ENCODE peak calls at places on chromosomes 16 and 17, in five cellular contexts. One of them, this sample, is unnamed.

GRCh38 chr16:89144681-89145080 is 26.9 kb upstream of the CDH15 start:
- DNase-seq in kidney epithelial cell: no peak
- DNase-seq in MCF 10A: no peak
- DNase-seq in neural crest cell: no peak
- DNase-seq in CD8-positive, alpha-beta T cell: no peak
- DNase-seq in this sample: no peak

GRCh38 chr17:69492410-69493071 is 78.0 kb downstream of the MAP2K6 start:
- DNase-seq in kidney epithelial cell: peak
- DNase-seq in MCF 10A: peak
- DNase-seq in neural crest cell: no peak
- DNase-seq in CD8-positive, alpha-beta T cell: no peak
- DNase-seq in this sample: no peak

GRCh38 chr16:19907161-19907992 is 22.7 kb upstream of the GPRC5B start:
- DNase-seq in kidney epithelial cell: no peak
- DNase-seq in MCF 10A: peak
- DNase-seq in neural crest cell: peak
- DNase-seq in CD8-positive, alpha-beta T cell: peak
- DNase-seq in this sample: peak

GRCh38 chr16:49754495-49755290 is 101.2 kb downstream of the ZNF423 start:
- DNase-seq in kidney epithelial cell: peak
- DNase-seq in MCF 10A: peak
- DNase-seq in neural crest cell: no peak
- DNase-seq in CD8-positive, alpha-beta T cell: no peak
- DNase-seq in this sample: no peak

GRCh38 chr17:37089998-37090397 is 141.2 kb downstream of the AATF start:
- DNase-seq in kidney epithelial cell: no peak
- DNase-seq in MCF 10A: no peak
- DNase-seq in neural crest cell: no peak
- DNase-seq in CD8-positive, alpha-beta T cell: peak
- DNase-seq in this sample: peak

GRCh38 chr17:8753976-8754440 is 4.3 kb downstream of the SPDYE4 start:
- DNase-seq in kidney epithelial cell: no peak
- DNase-seq in MCF 10A: peak
- DNase-seq in neural crest cell: no peak
- DNase-seq in CD8-positive, alpha-beta T cell: no peak
- DNase-seq in this sample: peak

GRCh38 chr17:64150237-64151015 is 20.5 kb upstream of the ERN1 start:
- DNase-seq in kidney epithelial cell: no peak
- DNase-seq in MCF 10A: peak
- DNase-seq in neural crest cell: no peak
- DNase-seq in CD8-positive, alpha-beta T cell: no peak
- DNase-seq in this sample: no peak

GRCh38 chr17:80119271-80119791 is 17.9 kb downstream of the GAA start:
- DNase-seq in kidney epithelial cell: no peak
- DNase-seq in MCF 10A: no peak
- DNase-seq in neural crest cell: no peak
- DNase-seq in CD8-positive, alpha-beta T cell: no peak
- DNase-seq in this sample: no peak

GRCh38 chr17:16997514-16998429 is 25.9 kb upstream of the TNFRSF13B start:
- DNase-seq in kidney epithelial cell: no peak
- DNase-seq in MCF 10A: no peak
- DNase-seq in neural crest cell: no peak
- DNase-seq in CD8-positive, alpha-beta T cell: peak
- DNase-seq in this sample: no peak

GRCh38 chr17:16999931-17000625 is 28.2 kb upstream of the TNFRSF13B start:
- DNase-seq in kidney epithelial cell: no peak
- DNase-seq in MCF 10A: no peak
- DNase-seq in neural crest cell: no peak
- DNase-seq in CD8-positive, alpha-beta T cell: no peak
- DNase-seq in this sample: no peak

GRCh38 chr17:17001874-17002520 is 30.1 kb upstream of the TNFRSF13B start:
- DNase-seq in kidney epithelial cell: no peak
- DNase-seq in MCF 10A: peak
- DNase-seq in neural crest cell: peak
- DNase-seq in CD8-positive, alpha-beta T cell: peak
- DNase-seq in this sample: peak

GRCh38 chr17:17004251-17004996 is 32.5 kb upstream of the TNFRSF13B start:
- DNase-seq in kidney epithelial cell: no peak
- DNase-seq in MCF 10A: no peak
- DNase-seq in neural crest cell: no peak
- DNase-seq in CD8-positive, alpha-beta T cell: no peak
- DNase-seq in this sample: no peak

DNA sequence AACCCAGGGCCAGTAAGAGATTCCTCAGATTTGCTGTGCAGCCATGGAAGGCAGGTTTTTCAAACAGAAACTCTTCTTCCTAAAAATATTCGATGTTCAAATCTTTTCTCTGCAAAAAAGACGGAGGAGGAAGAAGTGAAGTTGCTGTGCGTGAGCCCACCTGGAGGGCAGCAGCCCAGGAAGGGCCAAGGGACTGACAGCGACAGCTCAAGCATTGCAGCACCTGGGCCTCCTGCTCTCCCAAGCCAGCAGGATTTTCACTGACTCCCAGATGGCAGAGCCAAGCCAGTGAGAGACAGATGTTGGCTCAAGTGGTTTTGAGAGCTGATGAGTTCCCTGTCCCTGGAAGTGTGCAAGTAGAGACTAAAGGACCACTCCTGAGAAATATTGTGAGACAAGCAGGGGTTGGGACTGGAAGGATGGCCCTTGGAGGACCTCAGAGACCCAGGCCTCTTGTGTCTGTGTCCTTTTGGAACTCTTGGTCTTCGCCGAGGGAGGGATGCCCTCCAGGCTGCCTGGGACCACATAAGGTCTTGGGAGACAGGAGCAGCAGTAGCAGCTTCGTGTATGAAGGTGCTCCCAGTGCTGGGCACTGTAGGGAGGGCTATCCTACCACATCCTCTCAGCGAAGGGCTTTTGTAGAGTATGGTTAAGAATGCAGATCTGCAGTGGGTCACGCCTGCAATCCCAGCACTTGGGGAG is 29.3 kb upstream of the TNFRSF13B start:
- DNase-seq in kidney epithelial cell: no peak
- DNase-seq in MCF 10A: no peak
- DNase-seq in neural crest cell: no peak
- DNase-seq in CD8-positive, alpha-beta T cell: no peak
- DNase-seq in this sample: no peak
- TF ChIP-seq CTCF in kidney epithelial cell: no peak
- TF ChIP-seq CTCF in MCF 10A: no peak
- TF ChIP-seq CTCF in neural crest cell: no peak
- TF ChIP-seq CTCF in CD8-positive, alpha-beta T cell: no peak
- TF ChIP-seq CTCF in this sample: no peak

DNA sequence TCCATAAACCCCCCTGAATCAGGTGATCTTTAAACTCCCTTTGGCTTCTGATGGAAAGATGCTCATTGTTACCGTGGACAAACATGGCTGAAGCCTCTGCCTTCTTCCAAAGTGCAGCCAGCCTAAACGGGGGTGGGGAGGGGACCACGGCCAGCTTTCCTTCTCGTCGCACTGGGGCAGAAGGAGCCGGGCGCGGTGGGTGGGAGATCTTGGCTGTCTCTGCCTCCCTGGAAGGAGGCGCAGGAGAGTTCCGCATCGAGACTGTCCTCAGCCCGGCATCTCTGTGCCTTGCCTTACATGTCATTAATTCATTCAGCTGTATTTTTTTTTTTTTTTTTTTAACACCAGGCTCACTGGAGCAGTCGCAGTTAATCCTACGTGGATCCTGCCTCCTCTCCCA is 163.3 kb upstream of the PLCG2 start:
- DNase-seq in kidney epithelial cell: no peak
- DNase-seq in MCF 10A: no peak
- DNase-seq in neural crest cell: no peak
- DNase-seq in CD8-positive, alpha-beta T cell: no peak
- DNase-seq in this sample: no peak
- TF ChIP-seq CTCF in kidney epithelial cell: no peak
- TF ChIP-seq CTCF in MCF 10A: no peak
- TF ChIP-seq CTCF in neural crest cell: no peak
- TF ChIP-seq CTCF in CD8-positive, alpha-beta T cell: no peak
- TF ChIP-seq CTCF in this sample: no peak

GRCh38 chr16:67525176-67525860 is 3.3 kb upstream of the RIPOR1 start:
- DNase-seq in kidney epithelial cell: no peak
- DNase-seq in MCF 10A: no peak
- DNase-seq in neural crest cell: no peak
- DNase-seq in CD8-positive, alpha-beta T cell: no peak
- DNase-seq in this sample: no peak
- TF ChIP-seq CTCF in kidney epithelial cell: peak
- TF ChIP-seq CTCF in MCF 10A: no peak
- TF ChIP-seq CTCF in neural crest cell: no peak
- TF ChIP-seq CTCF in CD8-positive, alpha-beta T cell: no peak
- TF ChIP-seq CTCF in this sample: no peak

GRCh38 chr17:38906429-38907172 is 18.8 kb upstream of the LASP1NB start:
- DNase-seq in kidney epithelial cell: no peak
- DNase-seq in MCF 10A: no peak
- DNase-seq in neural crest cell: no peak
- DNase-seq in CD8-positive, alpha-beta T cell: no peak
- DNase-seq in this sample: no peak

GRCh38 chr17:38910325-38910724 is 15.1 kb upstream of the LASP1NB start:
- DNase-seq in kidney epithelial cell: no peak
- DNase-seq in MCF 10A: no peak
- DNase-seq in neural crest cell: no peak
- DNase-seq in CD8-positive, alpha-beta T cell: no peak
- DNase-seq in this sample: no peak

GRCh38 chr17:38908676-38909181 is 16.7 kb upstream of the LASP1NB start:
- DNase-seq in kidney epithelial cell: no peak
- DNase-seq in MCF 10A: no peak
- DNase-seq in neural crest cell: no peak
- DNase-seq in CD8-positive, alpha-beta T cell: no peak
- DNase-seq in this sample: no peak

GRCh38 chr17:38905375-38905774 is 20.0 kb upstream of the LASP1NB start:
- DNase-seq in kidney epithelial cell: no peak
- DNase-seq in MCF 10A: no peak
- DNase-seq in neural crest cell: no peak
- DNase-seq in CD8-positive, alpha-beta T cell: no peak
- DNase-seq in this sample: no peak

DNA sequence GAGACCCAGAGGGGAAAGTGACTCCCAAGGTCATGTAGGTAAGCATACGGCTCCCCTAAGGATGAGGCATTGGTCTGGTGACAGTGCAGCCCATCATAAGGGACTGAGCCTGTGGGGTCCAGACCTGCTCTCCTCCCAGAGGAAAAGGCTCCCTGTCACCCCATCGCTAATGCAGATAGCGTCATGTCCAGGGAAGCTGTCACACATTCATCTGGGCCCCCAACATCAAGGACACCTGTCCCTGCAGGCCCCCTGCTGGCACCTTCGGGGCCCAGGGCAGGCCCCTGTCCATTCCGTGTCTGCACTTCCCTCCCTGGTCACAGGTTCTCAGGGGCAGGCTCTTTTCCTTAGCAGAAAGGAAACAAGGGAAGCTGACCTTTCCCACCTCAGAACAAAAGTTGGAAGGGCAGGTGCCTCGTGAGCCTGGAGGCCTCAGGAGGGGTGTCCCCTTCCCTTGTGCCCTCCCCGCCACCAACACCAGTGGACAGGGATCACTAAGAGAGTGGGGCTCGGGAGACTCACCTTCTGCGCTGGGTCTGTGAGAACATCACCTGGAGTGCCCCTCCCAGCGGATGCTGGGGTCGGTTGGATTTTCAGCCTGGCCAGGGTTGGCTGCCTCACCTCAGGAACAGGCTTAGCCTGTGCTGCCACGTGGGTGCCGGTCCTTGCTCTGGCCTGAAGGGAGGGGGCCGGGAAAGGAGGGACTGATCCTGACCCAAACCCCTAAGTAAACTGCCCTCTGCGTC is 17.3 kb upstream of the LASP1NB start:
- DNase-seq in kidney epithelial cell: no peak
- DNase-seq in MCF 10A: no peak
- DNase-seq in neural crest cell: no peak
- DNase-seq in CD8-positive, alpha-beta T cell: no peak
- DNase-seq in this sample: no peak
- TF ChIP-seq CTCF in kidney epithelial cell: peak
- TF ChIP-seq CTCF in MCF 10A: no peak
- TF ChIP-seq CTCF in neural crest cell: no peak
- TF ChIP-seq CTCF in CD8-positive, alpha-beta T cell: no peak
- TF ChIP-seq CTCF in this sample: no peak

GRCh38 chr16:8869212-8869987 is 594 bp upstream of the CARHSP1 start:
- DNase-seq in kidney epithelial cell: no peak
- DNase-seq in MCF 10A: no peak
- DNase-seq in neural crest cell: no peak
- DNase-seq in CD8-positive, alpha-beta T cell: no peak
- DNase-seq in this sample: no peak
- TF ChIP-seq CTCF in kidney epithelial cell: no peak
- TF ChIP-seq CTCF in MCF 10A: no peak
- TF ChIP-seq CTCF in neural crest cell: no peak
- TF ChIP-seq CTCF in CD8-positive, alpha-beta T cell: no peak
- TF ChIP-seq CTCF in this sample: no peak

GRCh38 chr16:86517033-86517432 is 6.7 kb downstream of the FOXF1 start:
- DNase-seq in kidney epithelial cell: no peak
- DNase-seq in MCF 10A: no peak
- DNase-seq in neural crest cell: no peak
- DNase-seq in CD8-positive, alpha-beta T cell: no peak
- DNase-seq in this sample: no peak
- TF ChIP-seq CTCF in kidney epithelial cell: no peak
- TF ChIP-seq CTCF in MCF 10A: no peak
- TF ChIP-seq CTCF in neural crest cell: no peak
- TF ChIP-seq CTCF in CD8-positive, alpha-beta T cell: no peak
- TF ChIP-seq CTCF in this sample: no peak

DNA sequence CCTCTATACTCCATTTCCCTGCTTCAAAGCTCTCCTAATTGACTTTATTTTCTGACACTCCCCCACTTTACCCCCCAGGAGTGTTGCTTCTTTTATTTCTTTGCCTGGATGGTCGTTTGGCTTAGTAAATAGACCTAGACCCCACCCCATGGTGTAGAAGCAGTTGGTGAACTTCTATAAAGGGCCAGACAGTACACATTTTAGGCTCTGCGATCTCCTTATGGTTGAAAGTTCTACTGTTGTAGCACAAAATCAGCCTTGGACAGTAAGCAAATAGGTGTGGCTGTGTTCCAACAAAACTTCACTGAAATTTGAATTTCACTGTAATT is 31.9 kb downstream of the ZNF287 start:
- DNase-seq in kidney epithelial cell: no peak
- DNase-seq in MCF 10A: no peak
- DNase-seq in neural crest cell: no peak
- DNase-seq in CD8-positive, alpha-beta T cell: no peak
- DNase-seq in this sample: no peak
- TF ChIP-seq CTCF in kidney epithelial cell: no peak
- TF ChIP-seq CTCF in MCF 10A: no peak
- TF ChIP-seq CTCF in neural crest cell: peak
- TF ChIP-seq CTCF in CD8-positive, alpha-beta T cell: no peak
- TF ChIP-seq CTCF in this sample: no peak

GRCh38 chr17:68463211-68463990 is 6.1 kb upstream of the WIPI1 start:
- DNase-seq in kidney epithelial cell: no peak
- DNase-seq in MCF 10A: no peak
- DNase-seq in neural crest cell: no peak
- DNase-seq in CD8-positive, alpha-beta T cell: no peak
- DNase-seq in this sample: no peak
- TF ChIP-seq CTCF in kidney epithelial cell: no peak
- TF ChIP-seq CTCF in MCF 10A: peak
- TF ChIP-seq CTCF in neural crest cell: peak
- TF ChIP-seq CTCF in CD8-positive, alpha-beta T cell: peak
- TF ChIP-seq CTCF in this sample: no peak

GRCh38 chr16:51157698-51158097 is 6.6 kb upstream of the SALL1 start:
- DNase-seq in kidney epithelial cell: no peak
- DNase-seq in MCF 10A: no peak
- DNase-seq in neural crest cell: no peak
- DNase-seq in CD8-positive, alpha-beta T cell: no peak
- DNase-seq in this sample: no peak

GRCh38 chr16:51156836-51157235 is 5.8 kb upstream of the SALL1 start:
- DNase-seq in kidney epithelial cell: no peak
- DNase-seq in MCF 10A: no peak
- DNase-seq in neural crest cell: no peak
- DNase-seq in CD8-positive, alpha-beta T cell: no peak
- DNase-seq in this sample: no peak

GRCh38 chr16:51159296-51159695 is 8.2 kb upstream of the SALL1 start:
- DNase-seq in kidney epithelial cell: no peak
- DNase-seq in MCF 10A: peak
- DNase-seq in neural crest cell: no peak
- DNase-seq in CD8-positive, alpha-beta T cell: no peak
- DNase-seq in this sample: no peak

GRCh38 chr16:51161440-51162195 is 10.5 kb upstream of the SALL1 start:
- DNase-seq in kidney epithelial cell: no peak
- DNase-seq in MCF 10A: no peak
- DNase-seq in neural crest cell: no peak
- DNase-seq in CD8-positive, alpha-beta T cell: no peak
- DNase-seq in this sample: no peak

GRCh38 chr16:51159864-51160263 is 8.8 kb upstream of the SALL1 start:
- DNase-seq in kidney epithelial cell: no peak
- DNase-seq in MCF 10A: no peak
- DNase-seq in neural crest cell: no peak
- DNase-seq in CD8-positive, alpha-beta T cell: no peak
- DNase-seq in this sample: no peak
- TF ChIP-seq CTCF in kidney epithelial cell: no peak
- TF ChIP-seq CTCF in MCF 10A: no peak
- TF ChIP-seq CTCF in neural crest cell: no peak
- TF ChIP-seq CTCF in CD8-positive, alpha-beta T cell: no peak
- TF ChIP-seq CTCF in this sample: no peak